ENCODE peak calls at places on chromosomes 3 and 15, in nine cellular contexts. One of them, this sample, is unnamed.

GRCh38 chr15:52148409-52148808 is 35.8 kb upstream of the BCL2L10 start:
- DNase-seq in activated naive CD4-positive, alpha-beta T cell: no peak
- DNase-seq in naive B cell: no peak
- DNase-seq in NCI-H1436: no peak
- DNase-seq in suprapubic skin: no peak
- DNase-seq in GM23248: peak
- DNase-seq in effector memory CD8-positive, alpha-beta T cell: no peak
- DNase-seq in neural progenitor cell: no peak
- DNase-seq in activated effector memory CD4-positive, alpha-beta T cell treated with anti-CD3 and anti-CD28 coated beads, Interleukin-2, amount 50 U/mL, for 16 hours: no peak
- DNase-seq in this sample: no peak

GRCh38 chr3:136211547-136211946 is 15.4 kb upstream of the MSL2 start:
- DNase-seq in effector memory CD8-positive, alpha-beta T cell: no peak
- DNase-seq in activated naive CD4-positive, alpha-beta T cell: no peak
- DNase-seq in suprapubic skin: no peak
- DNase-seq in activated effector memory CD4-positive, alpha-beta T cell treated with anti-CD3 and anti-CD28 coated beads, Interleukin-2, amount 50 U/mL, for 16 hours: no peak
- DNase-seq in neural progenitor cell: no peak
- DNase-seq in naive B cell: no peak
- DNase-seq in GM23248: no peak
- DNase-seq in NCI-H1436: no peak
- DNase-seq in this sample: no peak

GRCh38 chr3:29822051-29822450 is 541.2 kb downstream of the RBMS3 start:
- DNase-seq in effector memory CD8-positive, alpha-beta T cell: no peak
- DNase-seq in GM23248: peak
- DNase-seq in suprapubic skin: no peak
- DNase-seq in NCI-H1436: no peak
- DNase-seq in activated effector memory CD4-positive, alpha-beta T cell treated with anti-CD3 and anti-CD28 coated beads, Interleukin-2, amount 50 U/mL, for 16 hours: no peak
- DNase-seq in naive B cell: no peak
- DNase-seq in neural progenitor cell: no peak
- DNase-seq in activated naive CD4-positive, alpha-beta T cell: no peak
- DNase-seq in this sample: no peak

GRCh38 chr15:68812069-68812468 is 8.6 kb downstream of the ANP32A start:
- DNase-seq in GM23248: no peak
- DNase-seq in neural progenitor cell: no peak
- DNase-seq in naive B cell: no peak
- DNase-seq in suprapubic skin: no peak
- DNase-seq in effector memory CD8-positive, alpha-beta T cell: no peak
- DNase-seq in activated effector memory CD4-positive, alpha-beta T cell treated with anti-CD3 and anti-CD28 coated beads, Interleukin-2, amount 50 U/mL, for 16 hours: no peak
- DNase-seq in activated naive CD4-positive, alpha-beta T cell: no peak
- DNase-seq in NCI-H1436: no peak
- DNase-seq in this sample: no peak

GRCh38 chr15:75117993-75118392 is 83.7 kb upstream of the C15orf39 start:
- DNase-seq in NCI-H1436: no peak
- DNase-seq in activated naive CD4-positive, alpha-beta T cell: no peak
- DNase-seq in GM23248: no peak
- DNase-seq in activated effector memory CD4-positive, alpha-beta T cell treated with anti-CD3 and anti-CD28 coated beads, Interleukin-2, amount 50 U/mL, for 16 hours: no peak
- DNase-seq in neural progenitor cell: no peak
- DNase-seq in suprapubic skin: no peak
- DNase-seq in effector memory CD8-positive, alpha-beta T cell: no peak
- DNase-seq in naive B cell: no peak
- DNase-seq in this sample: no peak

GRCh38 chr3:33364531-33365128 is 75.6 kb downstream of the UBP1 start:
- DNase-seq in naive B cell: no peak
- DNase-seq in neural progenitor cell: no peak
- DNase-seq in GM23248: peak
- DNase-seq in effector memory CD8-positive, alpha-beta T cell: no peak
- DNase-seq in activated effector memory CD4-positive, alpha-beta T cell treated with anti-CD3 and anti-CD28 coated beads, Interleukin-2, amount 50 U/mL, for 16 hours: no peak
- DNase-seq in NCI-H1436: no peak
- DNase-seq in suprapubic skin: no peak
- DNase-seq in activated naive CD4-positive, alpha-beta T cell: no peak
- DNase-seq in this sample: no peak

GRCh38 chr3:99709686-99710085 is 71.3 kb downstream of the COL8A1 start:
- DNase-seq in suprapubic skin: no peak
- DNase-seq in effector memory CD8-positive, alpha-beta T cell: no peak
- DNase-seq in GM23248: no peak
- DNase-seq in activated effector memory CD4-positive, alpha-beta T cell treated with anti-CD3 and anti-CD28 coated beads, Interleukin-2, amount 50 U/mL, for 16 hours: no peak
- DNase-seq in NCI-H1436: no peak
- DNase-seq in naive B cell: no peak
- DNase-seq in activated naive CD4-positive, alpha-beta T cell: no peak
- DNase-seq in neural progenitor cell: no peak
- DNase-seq in this sample: no peak

GRCh38 chr15:77482570-77482969 is 61.9 kb downstream of the HMG20A start:
- DNase-seq in suprapubic skin: no peak
- DNase-seq in NCI-H1436: no peak
- DNase-seq in activated naive CD4-positive, alpha-beta T cell: no peak
- DNase-seq in activated effector memory CD4-positive, alpha-beta T cell treated with anti-CD3 and anti-CD28 coated beads, Interleukin-2, amount 50 U/mL, for 16 hours: no peak
- DNase-seq in effector memory CD8-positive, alpha-beta T cell: no peak
- DNase-seq in naive B cell: no peak
- DNase-seq in GM23248: peak
- DNase-seq in neural progenitor cell: no peak
- DNase-seq in this sample: no peak

GRCh38 chr3:64674591-64675076 is 13.2 kb downstream of the ADAMTS9 start:
- DNase-seq in neural progenitor cell: no peak
- DNase-seq in effector memory CD8-positive, alpha-beta T cell: no peak
- DNase-seq in NCI-H1436: no peak
- DNase-seq in activated naive CD4-positive, alpha-beta T cell: no peak
- DNase-seq in naive B cell: no peak
- DNase-seq in GM23248: peak
- DNase-seq in suprapubic skin: no peak
- DNase-seq in activated effector memory CD4-positive, alpha-beta T cell treated with anti-CD3 and anti-CD28 coated beads, Interleukin-2, amount 50 U/mL, for 16 hours: no peak
- DNase-seq in this sample: no peak

GRCh38 chr3:22569570-22569969 is 633.6 kb upstream of the UBE2E2 start:
- DNase-seq in GM23248: no peak
- DNase-seq in effector memory CD8-positive, alpha-beta T cell: no peak
- DNase-seq in activated effector memory CD4-positive, alpha-beta T cell treated with anti-CD3 and anti-CD28 coated beads, Interleukin-2, amount 50 U/mL, for 16 hours: no peak
- DNase-seq in neural progenitor cell: no peak
- DNase-seq in suprapubic skin: no peak
- DNase-seq in naive B cell: no peak
- DNase-seq in NCI-H1436: no peak
- DNase-seq in activated naive CD4-positive, alpha-beta T cell: no peak
- DNase-seq in this sample: no peak

GRCh38 chr3:43690400-43691119 is at the start of gene ABHD5:
- DNase-seq in suprapubic skin: peak
- DNase-seq in GM23248: peak
- DNase-seq in activated effector memory CD4-positive, alpha-beta T cell treated with anti-CD3 and anti-CD28 coated beads, Interleukin-2, amount 50 U/mL, for 16 hours: peak
- DNase-seq in naive B cell: peak
- DNase-seq in activated naive CD4-positive, alpha-beta T cell: peak
- DNase-seq in neural progenitor cell: peak
- DNase-seq in effector memory CD8-positive, alpha-beta T cell: peak
- DNase-seq in NCI-H1436: peak
- DNase-seq in this sample: peak

GRCh38 chr15:34367128-34368081 is at the start of gene LPCAT4:
- DNase-seq in naive B cell: peak
- DNase-seq in effector memory CD8-positive, alpha-beta T cell: peak
- DNase-seq in activated naive CD4-positive, alpha-beta T cell: peak
- DNase-seq in NCI-H1436: peak
- DNase-seq in GM23248: peak
- DNase-seq in activated effector memory CD4-positive, alpha-beta T cell treated with anti-CD3 and anti-CD28 coated beads, Interleukin-2, amount 50 U/mL, for 16 hours: peak
- DNase-seq in suprapubic skin: peak
- DNase-seq in neural progenitor cell: peak
- DNase-seq in this sample: peak

GRCh38 chr15:62588930-62589655 is 424.0 kb upstream of the C2CD4B start:
- DNase-seq in neural progenitor cell: no peak
- DNase-seq in activated naive CD4-positive, alpha-beta T cell: no peak
- DNase-seq in NCI-H1436: no peak
- DNase-seq in GM23248: peak
- DNase-seq in effector memory CD8-positive, alpha-beta T cell: no peak
- DNase-seq in naive B cell: no peak
- DNase-seq in activated effector memory CD4-positive, alpha-beta T cell treated with anti-CD3 and anti-CD28 coated beads, Interleukin-2, amount 50 U/mL, for 16 hours: no peak
- DNase-seq in suprapubic skin: no peak
- DNase-seq in this sample: no peak

This sample was measured in effector CD8-positive, alpha-beta T cell.